ENCODE peak calls at places on chromosome 19, in four cellular contexts. T is lower lobe of right lung, C is thoracic aorta, J is H1. G is an unnamed sample.

GRCh38 chr19:4284176-4284958 is 5.3 kb downstream of the SHD start:
- DNase-seq in J (peak), T (no peak), C (no peak), G (no peak)

GRCh38 chr19:41698746-41699230 is 9.6 kb upstream of the CEACAM5 start:
- DNase-seq in C (no peak), J (no peak), T (no peak), G (no peak)

GRCh38 chr19:34430738-34431625 is 2.8 kb downstream of the UBA2 start:
- DNase-seq in C (no peak), T (no peak), J (no peak), G (peak)

GRCh38 chr19:8323781-8324185 is 2.5 kb downstream of the RPS28 start:
- DNase-seq in C (no peak), J (no peak), T (no peak), G (no peak)

GRCh38 chr19:34925278-34925855 is 1.3 kb upstream of the ZNF30 start:
- DNase-seq in J (no peak), C (no peak), T (no peak), G (no peak)

GRCh38 chr19:35539314-35539713 is 6.1 kb downstream of the GAPDHS start:
- DNase-seq in T (no peak), C (no peak), J (no peak), G (no peak)

GRCh38 chr19:49847731-49848696 is 2.9 kb upstream of the PTOV1 start:
- DNase-seq in C (no peak), T (no peak), J (no peak), G (peak)

GRCh38 chr19:8578642-8579265 is 1.5 kb upstream of the MYO1F start:
- DNase-seq in J (peak), C (peak), T (peak), G (peak)

GRCh38 chr19:49896863-49897621 is at the start of gene IL4I1:
- DNase-seq in C (no peak), T (no peak), J (no peak), G (no peak)

GRCh38 chr19:47376589-47377144 is 27.6 kb downstream of the DHX34 start:
- DNase-seq in J (no peak), T (no peak), C (no peak), G (no peak)

GRCh38 chr19:13881692-13882418 is 4.9 kb downstream of the NANOS3 start:
- DNase-seq in C (no peak), J (no peak), T (peak), G (no peak)

GRCh38 chr19:10292206-10292788 is 2.5 kb downstream of the ICAM5 start:
- DNase-seq in C (peak), J (peak), T (peak), G (peak)

GRCh38 chr19:30879225-30879624 is 470.0 kb downstream of the TSHZ3 start:
- DNase-seq in J (no peak), T (no peak), C (no peak), G (no peak)

GRCh38 chr19:18660051-18660910 is 23.2 kb upstream of the CRTC1 start:
- DNase-seq in J (no peak), T (peak), C (peak), G (no peak)

GRCh38 chr19:54440641-54441040 is 8.4 kb upstream of the LENG8 start:
- DNase-seq in J (no peak), C (no peak), T (no peak), G (no peak)

GRCh38 chr19:35501684-35502083 is 11.4 kb upstream of the KRTDAP start:
- DNase-seq in C (no peak), T (no peak), J (no peak), G (no peak)

GRCh38 chr19:11692127-11692790 is 46.5 kb downstream of the ZNF823 start:
- DNase-seq in J (no peak), C (no peak), T (no peak), G (no peak)

GRCh38 chr19:31905980-31906948 is 439.1 kb upstream of the ZNF507 start:
- DNase-seq in C (no peak), J (no peak), T (peak), G (no peak)

GRCh38 chr19:29431332-29431731 is 94.5 kb upstream of the VSTM2B start:
- DNase-seq in J (no peak), T (no peak), C (no peak), G (no peak)

GRCh38 chr19:6260912-6261636 is 18.7 kb downstream of the MLLT1 start:
- DNase-seq in J (peak), T (no peak), C (no peak), G (no peak)

GRCh38 chr19:49065905-49066512 is 1.4 kb upstream of the NTF4 start:
- DNase-seq in C (no peak), J (no peak), T (no peak), G (no peak)

GRCh38 chr19:54188224-54188871 is 1.0 kb downstream of the MBOAT7 start:
- DNase-seq in C (no peak), J (no peak), T (peak), G (no peak)

GRCh38 chr19:44796701-44797115 is 12.2 kb upstream of the BCAM start:
- DNase-seq in J (no peak), C (no peak), T (no peak), G (no peak)

GRCh38 chr19:37251308-37252229 is 33.6 kb downstream of the ZNF383 start:
- DNase-seq in J (no peak), C (peak), T (peak), G (peak)

GRCh38 chr19:1649706-1650626 is 2.4 kb downstream of the TCF3 start:
- DNase-seq in C (no peak), J (no peak), T (no peak), G (no peak)
- H3K4me3 ChIP-seq in C (peak), J (peak), T (no peak), G (no peak)

DNA sequence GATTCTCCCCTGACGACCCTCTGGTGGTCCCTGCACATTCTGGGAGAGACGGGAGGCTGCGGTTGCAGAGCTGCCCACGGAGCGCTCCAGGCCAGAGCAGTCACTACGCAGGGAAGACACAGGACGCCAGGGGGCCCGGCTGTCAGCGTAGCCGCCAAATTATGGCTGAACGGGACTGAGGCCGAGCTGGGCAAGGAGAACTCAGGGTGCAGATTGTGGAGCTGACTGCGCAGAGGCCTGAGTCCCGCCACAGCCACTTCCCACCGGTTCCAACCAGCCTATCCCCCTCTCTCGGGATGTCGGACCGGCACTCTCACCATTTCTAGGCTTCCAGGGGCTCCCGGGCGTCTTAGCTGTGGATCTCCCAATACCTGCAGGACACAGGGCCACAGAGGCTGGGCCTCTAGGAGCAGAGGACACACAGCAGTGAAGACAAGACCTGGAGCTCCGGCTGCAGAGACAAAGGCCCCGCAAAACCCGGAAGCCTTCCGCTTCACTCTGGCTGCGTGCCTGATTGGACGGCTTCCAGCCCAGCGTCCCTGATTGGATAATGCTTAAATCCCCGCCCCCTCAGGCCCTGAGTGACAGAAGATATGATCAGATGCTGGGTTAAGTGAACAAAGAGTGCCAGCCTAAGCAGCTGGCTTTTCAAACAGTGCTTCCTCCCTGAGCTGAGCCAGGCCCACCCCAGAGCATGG is at the start of gene ZNF737:
- DNase-seq in C (peak), J (peak), T (peak), G (peak)
- TF ChIP-seq CTCF in C (peak), J (no peak), T (no peak), G (peak)

DNA sequence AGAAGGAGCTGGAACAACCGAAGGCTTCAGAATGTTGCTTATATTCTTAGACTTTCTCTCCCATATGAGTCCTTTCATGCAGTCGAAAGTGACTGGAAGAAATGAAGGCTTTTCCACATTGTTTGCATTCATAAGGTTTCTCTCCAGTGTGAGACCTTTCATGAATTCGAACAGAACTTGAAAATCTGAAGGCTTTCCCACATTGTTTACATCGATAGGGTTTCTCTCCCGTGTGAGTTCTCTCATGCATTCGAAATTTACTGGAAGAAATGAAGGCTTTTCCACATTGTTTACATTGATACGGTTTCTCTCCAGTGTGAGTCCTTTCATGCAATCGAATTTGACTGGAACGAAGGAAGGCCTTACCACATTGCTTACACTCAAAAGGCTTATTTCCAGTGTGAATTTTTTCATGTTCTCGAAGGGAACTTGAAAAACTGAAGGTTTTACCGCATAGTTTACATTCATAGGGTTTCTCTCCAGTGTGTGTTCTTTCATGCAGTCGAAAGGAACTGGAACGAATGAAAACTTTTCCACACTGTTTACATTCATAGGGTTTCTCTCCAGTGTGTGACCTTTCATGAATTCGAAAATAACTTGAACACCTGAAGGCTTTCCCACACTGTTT is 21.5 kb downstream of the ZNF14 start:
- DNase-seq in J (no peak), T (no peak), C (no peak), G (no peak)
- H3K4me3 ChIP-seq in J (peak), T (no peak), C (peak), G (no peak)

GRCh38 chr19:1086618-1087017 is 8.6 kb downstream of the POLR2E start:
- DNase-seq in T (no peak), J (no peak), C (no peak), G (no peak)
- TF ChIP-seq CTCF in T (no peak), J (no peak), C (no peak), G (no peak)

DNA sequence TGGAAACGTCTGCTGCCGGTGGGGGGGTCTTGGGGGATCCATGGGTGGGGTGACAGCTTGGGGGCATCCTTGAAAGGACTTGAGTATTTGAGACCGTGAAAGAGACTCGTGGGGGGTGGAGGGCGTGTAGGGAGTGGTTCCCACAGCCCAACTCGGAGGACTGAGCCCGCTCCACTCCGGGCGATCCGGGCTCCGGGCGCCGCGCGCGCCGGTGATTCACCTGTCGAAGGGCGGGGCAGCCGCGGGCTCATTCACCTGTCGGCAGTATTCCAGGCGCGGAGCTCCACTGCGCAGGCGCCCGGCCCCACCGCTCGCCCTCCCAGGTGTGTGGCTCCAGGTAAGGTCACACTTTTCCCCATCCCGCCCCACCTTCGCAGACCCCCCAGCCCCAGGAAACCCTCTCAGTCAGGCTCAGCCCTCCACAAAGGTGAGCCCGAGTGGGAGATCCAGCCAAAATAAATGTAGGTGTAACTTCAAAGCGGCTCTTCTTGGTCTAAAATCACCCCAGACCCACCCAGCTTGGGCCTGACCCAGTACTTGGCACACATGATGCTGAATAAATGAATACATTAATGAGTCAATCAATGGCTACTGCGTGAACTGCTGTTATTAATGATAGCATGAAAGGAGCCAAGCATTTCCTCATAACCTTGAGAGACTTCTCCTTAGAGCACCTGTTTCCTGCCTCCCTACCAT is 4.7 kb downstream of the NOTCH3 start:
- DNase-seq in T (peak), J (no peak), C (no peak), G (peak)
- H3K4me3 ChIP-seq in T (peak), J (peak), C (peak), G (peak)

DNA sequence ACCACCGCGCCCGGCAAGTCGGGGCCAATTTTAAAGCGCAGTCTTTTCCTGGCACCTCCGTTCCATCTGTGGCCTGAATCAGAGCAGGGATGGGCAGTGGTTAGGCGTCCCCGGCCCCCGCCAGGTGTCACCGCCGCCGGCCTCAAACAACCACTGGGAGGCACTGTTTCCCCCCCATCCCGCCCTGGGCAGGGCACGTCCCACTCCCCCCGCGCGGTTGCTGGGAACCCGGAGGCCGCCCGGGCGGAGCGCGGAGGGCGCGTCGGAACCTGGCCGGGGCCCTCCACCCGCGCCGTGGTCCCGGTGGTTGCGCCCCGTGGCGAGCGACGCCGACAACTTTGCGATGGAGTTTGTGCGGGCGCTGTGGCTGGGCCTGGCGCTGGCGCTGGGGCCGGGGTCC is at the start of gene GRIN3B:
- DNase-seq in C (no peak), J (no peak), T (peak), G (peak)
- TF ChIP-seq CTCF in C (peak), J (peak), T (peak), G (peak)

G was measured in bronchial epithelial cell.